ENCODE peak calls at places on chromosomes 2 and 18, in five cellular contexts. G, M, J, R and B are unnamed samples.

GRCh38 chr2:210233487-210233886 is 8.2 kb upstream of the ACADL start:
- DNase-seq in G (no peak), M (no peak), J (no peak), R (no peak), B (no peak)

GRCh38 chr2:170022692-170023091 is 155.3 kb upstream of the MYO3B start:
- DNase-seq in G (no peak), M (no peak), J (peak), R (no peak), B (no peak)

GRCh38 chr2:176084629-176085119 is 912 bp upstream of the EVX2 start:
- DNase-seq in G (no peak), M (no peak), J (no peak), R (no peak), B (no peak)

GRCh38 chr18:69628774-69629359 is 228.2 kb downstream of the DOK6 start:
- DNase-seq in G (no peak), M (no peak), J (no peak), R (no peak), B (no peak)

GRCh38 chr2:68287580-68288441 is 31.9 kb downstream of the CNRIP1 start:
- DNase-seq in G (no peak), M (no peak), J (peak), R (no peak), B (no peak)

GRCh38 chr18:23964282-23965238 is 50.0 kb upstream of the TTC39C start:
- DNase-seq in G (no peak), M (peak), J (no peak), R (peak), B (peak)

GRCh38 chr2:160214461-160215055 is 14.5 kb upstream of the ITGB6 start:
- DNase-seq in G (peak), M (no peak), J (peak), R (no peak), B (no peak)

GRCh38 chr2:26597197-26597596 is 44.0 kb downstream of the CIB4 start:
- DNase-seq in G (no peak), M (no peak), J (no peak), R (no peak), B (no peak)

GRCh38 chr2:231988179-231988866 is 26.8 kb downstream of the DIS3L2 start:
- DNase-seq in G (no peak), M (no peak), J (no peak), R (no peak), B (no peak)

GRCh38 chr2:47905454-47906260 is 641 bp downstream of the FBXO11 start:
- DNase-seq in G (no peak), M (peak), J (peak), R (peak), B (peak)

GRCh38 chr2:48527211-48527880 is 2.6 kb upstream of the STON1 start:
- DNase-seq in G (no peak), M (no peak), J (no peak), R (no peak), B (no peak)

GRCh38 chr18:10526211-10526949 is 553 bp downstream of the NAPG start:
- DNase-seq in G (peak), M (peak), J (peak), R (peak), B (peak)